ENCODE peak calls at places on chromosomes 16 and 17, in nine cellular contexts. M is progenitor cell of endocrine pancreas, D is colonic mucosa, W is dorsolateral prefrontal cortex, Y is left ventricle myocardium inferior, Q is type B pancreatic cell, N is MCF 10A, S is BJ, I is tibial nerve. E is an unnamed sample.

GRCh38 chr16:88208112-88208511 is 174.6 kb upstream of the ZNF469 start:
- DNase-seq in M (no peak), D (no peak), W (peak), Y (no peak), Q (no peak), N (no peak), S (no peak), I (no peak), E (no peak)

GRCh38 chr17:64115871-64116534 is 13.9 kb downstream of the ERN1 start:
- DNase-seq in M (no peak), D (no peak), W (no peak), Y (no peak), Q (no peak), N (peak), S (peak), I (no peak), E (no peak)

GRCh38 chr17:17511293-17511741 is 15.1 kb upstream of the RASD1 start:
- DNase-seq in M (no peak), D (no peak), W (no peak), Y (peak), Q (no peak), N (no peak), S (no peak), I (no peak), E (no peak)

GRCh38 chr17:29617481-29618271 is 5.0 kb downstream of the CORO6 start:
- DNase-seq in M (no peak), D (peak), W (peak), Y (peak), Q (peak), N (no peak), S (no peak), I (peak), E (peak)

GRCh38 chr16:78368121-78369102 is 269.0 kb downstream of the WWOX start:
- DNase-seq in M (no peak), D (no peak), W (no peak), Y (no peak), Q (no peak), N (no peak), S (no peak), I (no peak), E (no peak)

GRCh38 chr17:45006927-45007461 is 38.9 kb upstream of the C1QL1 start:
- DNase-seq in M (no peak), D (no peak), W (no peak), Y (no peak), Q (no peak), N (peak), S (no peak), I (no peak), E (no peak)

GRCh38 chr17:9465216-9465921 is 110.3 kb downstream of the STX8 start:
- DNase-seq in M (no peak), D (no peak), W (no peak), Y (no peak), Q (no peak), N (peak), S (no peak), I (no peak), E (no peak)

GRCh38 chr16:10661236-10661635 is 33.5 kb downstream of the TEKT5 start:
- DNase-seq in M (no peak), D (no peak), W (no peak), Y (no peak), Q (no peak), N (no peak), S (no peak), I (no peak), E (no peak)

GRCh38 chr16:67884684-67885083 is at the start of gene NRN1L:
- DNase-seq in M (peak), D (peak), W (peak), Y (peak), Q (peak), N (peak), S (peak), I (peak), E (no peak)

GRCh38 chr17:36089888-36090836 is at the start of gene CCL3:
- DNase-seq in M (no peak), D (no peak), W (no peak), Y (no peak), Q (no peak), N (no peak), S (no peak), I (no peak), E (no peak)

GRCh38 chr17:47423406-47424295 is 99.9 kb downstream of the EFCAB13 start:
- DNase-seq in M (peak), D (peak), W (no peak), Y (peak), Q (no peak), N (no peak), S (no peak), I (no peak), E (peak)

GRCh38 chr17:12712415-12712814 is 46.7 kb downstream of the MYOCD start:
- DNase-seq in M (no peak), D (no peak), W (no peak), Y (no peak), Q (no peak), N (no peak), S (no peak), I (no peak), E (no peak)

GRCh38 chr16:73864868-73865267 is 431.7 kb upstream of the PSMD7 start:
- DNase-seq in M (no peak), D (no peak), W (no peak), Y (no peak), Q (no peak), N (peak), S (no peak), I (no peak), E (no peak)

GRCh38 chr16:16158741-16159374 is 64.4 kb downstream of the ABCC6 start:
- DNase-seq in M (no peak), D (no peak), W (no peak), Y (no peak), Q (no peak), N (peak), S (no peak), I (no peak), E (no peak)

GRCh38 chr17:4802228-4802627 is at the start of gene C17orf114:
- DNase-seq in M (no peak), D (no peak), W (no peak), Y (no peak), Q (no peak), N (no peak), S (no peak), I (no peak), E (no peak)

GRCh38 chr16:88368994-88369393 is 13.8 kb upstream of the ZNF469 start:
- DNase-seq in M (no peak), D (no peak), W (no peak), Y (no peak), Q (no peak), N (no peak), S (no peak), I (no peak), E (no peak)

GRCh38 chr16:81900456-81900855 is 110.8 kb downstream of the SDR42E1 start:
- DNase-seq in M (no peak), D (no peak), W (no peak), Y (no peak), Q (no peak), N (no peak), S (no peak), I (no peak), E (no peak)

GRCh38 chr17:74380959-74381808 is 13.9 kb downstream of the GPR142 start:
- DNase-seq in M (no peak), D (peak), W (no peak), Y (no peak), Q (no peak), N (no peak), S (no peak), I (no peak), E (no peak)

GRCh38 chr16:28873543-28874201 is 4.6 kb upstream of the ATP2A1 start:
- DNase-seq in M (no peak), D (no peak), W (no peak), Y (no peak), Q (no peak), N (peak), S (no peak), I (no peak), E (peak)

GRCh38 chr16:20355114-20355782 is 2.7 kb upstream of the UMOD start:
- DNase-seq in M (no peak), D (no peak), W (no peak), Y (no peak), Q (no peak), N (no peak), S (no peak), I (no peak), E (no peak)

GRCh38 chr16:64950262-64950661 is 171.6 kb downstream of the CDH11 start:
- DNase-seq in M (no peak), D (no peak), W (no peak), Y (no peak), Q (no peak), N (no peak), S (no peak), I (no peak), E (no peak)
- TF ChIP-seq CTCF in M (peak), D (no peak), W (no peak), Y (no peak), Q (peak), N (no peak), S (peak), I (no peak), E (no peak)

GRCh38 chr16:30064746-30065111 is 831 bp upstream of the ALDOA start:
- DNase-seq in M (no peak), D (no peak), W (peak), Y (no peak), Q (no peak), N (no peak), S (no peak), I (no peak), E (no peak)

GRCh38 chr16:30065112-30065942 is at the start of gene ALDOA:
- DNase-seq in M (peak), D (peak), W (peak), Y (peak), Q (peak), N (peak), S (peak), I (peak), E (peak)

GRCh38 chr16:30065943-30066881 is 652 bp downstream of the ALDOA start:
- DNase-seq in M (no peak), D (peak), W (no peak), Y (no peak), Q (no peak), N (peak), S (no peak), I (peak), E (peak)

GRCh38 chr16:30063278-30063892 is 2.2 kb upstream of the ALDOA start:
- DNase-seq in M (no peak), D (no peak), W (no peak), Y (no peak), Q (no peak), N (no peak), S (no peak), I (no peak), E (no peak)

GRCh38 chr16:30063893-30064745 is 1.4 kb upstream of the ALDOA start:
- DNase-seq in M (no peak), D (peak), W (peak), Y (peak), Q (no peak), N (peak), S (no peak), I (peak), E (peak)
- TF ChIP-seq CTCF in M (no peak), D (no peak), W (peak), Y (peak), Q (peak), N (peak), S (peak), I (peak), E (no peak)

DNA sequence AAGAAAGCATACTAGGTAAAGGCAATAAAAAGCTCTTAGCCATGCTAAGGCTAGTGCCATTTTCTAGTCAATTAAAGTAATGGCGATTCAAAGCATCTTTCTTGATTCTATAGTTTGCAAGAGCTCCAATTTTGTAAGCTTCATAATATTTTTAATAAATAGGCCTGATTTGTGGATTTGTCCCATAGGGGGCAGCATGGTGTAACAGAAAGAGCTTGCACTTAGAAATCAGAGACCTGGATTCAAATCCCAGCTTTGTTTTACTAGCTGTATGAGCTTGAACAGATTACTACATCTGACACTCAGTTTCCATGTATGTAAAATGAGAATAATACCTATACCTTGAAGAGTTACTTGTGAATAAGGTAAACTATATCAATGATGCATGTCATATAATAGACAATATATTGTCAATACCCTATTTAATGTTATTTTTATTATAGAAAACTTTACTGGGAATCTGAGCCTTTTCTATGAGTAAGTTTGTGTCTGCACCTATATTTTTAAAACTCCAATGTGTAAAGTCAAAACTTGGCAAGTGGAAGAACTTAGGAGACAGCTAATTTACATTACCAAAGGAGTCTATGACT is 93.6 kb upstream of the NOG start:
- DNase-seq in M (no peak), D (no peak), W (no peak), Y (no peak), Q (no peak), N (peak), S (no peak), I (peak), E (peak)
- TF ChIP-seq CTCF in M (peak), D (peak), W (peak), Y (peak), Q (peak), N (peak), S (peak), I (no peak), E (no peak)

GRCh38 chr17:3049705-3050295 is 13.6 kb downstream of the OR1D5 start:
- DNase-seq in M (no peak), D (no peak), W (no peak), Y (no peak), Q (no peak), N (no peak), S (no peak), I (no peak), E (no peak)

GRCh38 chr17:3043737-3044365 is 19.6 kb downstream of the OR1D5 start:
- DNase-seq in M (no peak), D (peak), W (no peak), Y (no peak), Q (no peak), N (no peak), S (no peak), I (no peak), E (peak)

GRCh38 chr17:3046753-3047152 is 16.7 kb downstream of the OR1D5 start:
- DNase-seq in M (no peak), D (no peak), W (no peak), Y (no peak), Q (no peak), N (no peak), S (no peak), I (no peak), E (no peak)

DNA sequence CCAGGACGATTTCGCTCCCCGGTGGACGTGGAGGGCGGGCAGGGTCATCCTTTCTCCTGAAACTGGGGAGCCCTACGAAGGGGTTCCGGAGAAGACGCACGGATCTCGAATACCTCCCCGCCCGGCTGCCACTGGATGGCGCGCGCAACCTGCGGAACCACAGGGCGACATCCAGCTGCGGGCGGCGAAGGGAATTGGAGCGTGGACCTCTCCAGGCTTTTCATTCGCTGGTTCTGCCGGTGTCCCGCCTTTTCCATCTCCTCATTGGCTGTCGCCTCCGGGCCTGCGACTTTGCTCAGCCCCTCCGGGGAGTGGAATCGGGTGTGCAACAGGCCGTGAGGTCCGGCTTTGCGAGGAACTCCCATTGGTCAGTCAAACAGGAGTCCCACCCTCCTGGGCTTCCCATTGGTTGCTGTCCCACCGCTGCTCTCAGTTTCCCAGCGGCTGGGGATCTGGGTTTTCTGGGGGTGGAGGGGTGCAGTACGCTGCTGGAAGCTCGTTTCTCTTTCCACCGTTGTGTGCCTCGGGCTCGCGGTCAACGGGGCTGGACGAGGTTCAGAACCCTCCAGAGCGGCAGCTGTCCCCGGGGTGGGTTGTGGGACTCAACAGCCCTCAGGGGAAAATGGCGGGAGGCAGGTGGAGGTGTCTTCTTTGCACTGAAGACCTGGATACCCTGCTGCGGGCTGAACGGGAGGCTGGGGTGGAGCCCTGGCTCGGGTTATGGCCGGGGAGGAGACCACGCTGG is 14.5 kb downstream of the OR1D5 start:
- DNase-seq in M (peak), D (peak), W (peak), Y (peak), Q (peak), N (peak), S (peak), I (peak), E (peak)
- TF ChIP-seq CTCF in M (peak), D (peak), W (peak), Y (peak), Q (peak), N (peak), S (peak), I (peak), E (peak)

DNA sequence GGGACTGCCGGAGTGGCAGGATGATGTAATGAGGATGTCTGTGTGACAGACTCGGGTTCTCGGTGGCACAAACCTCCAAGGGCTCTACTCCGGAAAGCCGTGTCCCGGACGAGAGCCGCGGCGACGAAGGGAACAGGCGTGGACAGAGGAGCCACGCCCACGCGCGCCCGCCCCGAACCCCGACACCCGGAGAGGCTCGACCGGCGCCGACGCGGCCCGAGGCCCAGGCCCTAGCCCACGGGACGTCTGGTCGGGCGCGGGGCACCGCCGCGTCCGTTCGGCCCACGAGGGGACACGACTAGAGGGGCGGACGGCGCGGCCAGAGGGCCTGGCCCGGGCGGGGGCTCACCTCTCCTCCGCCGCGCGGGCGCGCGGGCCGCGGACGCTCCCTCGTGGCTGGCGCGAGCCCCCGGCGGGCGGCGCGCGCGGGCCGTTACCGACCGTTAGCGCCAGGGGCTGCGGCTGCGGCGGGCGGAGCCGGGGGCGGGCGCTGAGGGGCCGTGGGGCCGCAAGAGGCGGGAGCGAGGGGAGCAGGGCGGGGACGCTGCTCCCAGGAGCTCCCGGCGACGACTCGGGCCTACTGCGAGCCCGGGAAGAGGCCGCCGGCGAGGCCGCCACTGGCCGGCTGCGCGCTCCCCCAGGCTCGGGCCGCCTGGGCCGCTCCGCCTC is 2.1 kb upstream of the IRX5 start:
- DNase-seq in M (no peak), D (no peak), W (no peak), Y (peak), Q (peak), N (peak), S (no peak), I (no peak), E (peak)
- TF ChIP-seq CTCF in M (no peak), D (no peak), W (no peak), Y (peak), Q (peak), N (no peak), S (no peak), I (no peak), E (no peak)

GRCh38 chr17:76542566-76542971 is 2.7 kb downstream of the PRCD start:
- DNase-seq in M (no peak), D (no peak), W (no peak), Y (peak), Q (no peak), N (no peak), S (no peak), I (no peak), E (no peak)

GRCh38 chr17:76538941-76539340 is 903 bp upstream of the PRCD start:
- DNase-seq in M (no peak), D (no peak), W (no peak), Y (peak), Q (no peak), N (no peak), S (no peak), I (no peak), E (no peak)

GRCh38 chr17:76539631-76540271 is at the start of gene PRCD:
- DNase-seq in M (no peak), D (no peak), W (no peak), Y (peak), Q (no peak), N (no peak), S (no peak), I (no peak), E (no peak)

GRCh38 chr17:76541739-76542450 is 2.1 kb downstream of the PRCD start:
- DNase-seq in M (no peak), D (no peak), W (peak), Y (peak), Q (no peak), N (no peak), S (no peak), I (no peak), E (no peak)

GRCh38 chr17:76540381-76541300 is 797 bp downstream of the PRCD start:
- DNase-seq in M (peak), D (peak), W (peak), Y (peak), Q (peak), N (peak), S (peak), I (peak), E (peak)
- TF ChIP-seq CTCF in M (peak), D (no peak), W (peak), Y (peak), Q (peak), N (peak), S (no peak), I (no peak), E (peak)

GRCh38 chr17:78559024-78559423 is 18.2 kb downstream of the DNAH17 start:
- DNase-seq in M (no peak), D (no peak), W (no peak), Y (no peak), Q (no peak), N (no peak), S (no peak), I (no peak), E (no peak)

GRCh38 chr17:78555741-78556401 is 21.3 kb downstream of the DNAH17 start:
- DNase-seq in M (no peak), D (no peak), W (peak), Y (no peak), Q (no peak), N (no peak), S (no peak), I (no peak), E (no peak)

GRCh38 chr17:78558181-78558850 is 18.9 kb downstream of the DNAH17 start:
- DNase-seq in M (no peak), D (no peak), W (no peak), Y (no peak), Q (no peak), N (no peak), S (no peak), I (no peak), E (no peak)

GRCh38 chr17:78556812-78557211 is 20.4 kb downstream of the DNAH17 start:
- DNase-seq in M (no peak), D (no peak), W (no peak), Y (no peak), Q (no peak), N (no peak), S (no peak), I (no peak), E (no peak)

DNA sequence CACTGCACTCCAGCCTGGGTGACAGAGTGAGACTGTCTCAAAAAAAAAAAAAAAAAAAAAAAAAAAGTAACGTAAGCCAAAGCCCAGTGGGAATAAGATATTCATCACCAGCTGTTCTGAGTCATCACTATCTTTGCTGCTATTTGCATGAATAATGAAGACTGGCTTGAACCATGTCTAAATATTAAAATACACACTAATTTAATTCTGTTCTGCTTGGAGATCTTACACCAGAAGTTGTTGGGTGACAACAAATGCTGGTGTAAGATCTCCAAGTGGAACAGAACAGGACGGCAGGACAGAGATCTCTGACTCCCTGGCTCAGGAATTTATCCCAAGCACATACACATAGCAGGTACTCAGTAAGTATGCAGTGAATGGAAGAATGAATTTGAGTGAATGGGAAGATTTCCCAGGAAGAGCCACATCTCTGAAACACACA is 19.6 kb downstream of the DNAH17 start:
- DNase-seq in M (no peak), D (no peak), W (no peak), Y (no peak), Q (no peak), N (peak), S (peak), I (no peak), E (no peak)
- TF ChIP-seq CTCF in M (no peak), D (no peak), W (no peak), Y (no peak), Q (no peak), N (no peak), S (no peak), I (no peak), E (no peak)